ENCODE peak calls at places on chromosomes 1 and 21, in eight cellular contexts. H, V, G, E, X, D, T and R are unnamed samples.

GRCh38 chr1:223712856-223713494 is 636 bp downstream of the CAPN2 start:
- DNase-seq in D (no peak), G (peak), X (peak), H (peak), E (peak), V (no peak), T (peak), R (no peak)

GRCh38 chr1:42876009-42876408 is 29.6 kb downstream of the ZNF691 start:
- DNase-seq in T (no peak), X (no peak), H (no peak), G (no peak), V (no peak), E (no peak), D (no peak), R (no peak)

GRCh38 chr1:241357366-241358305 is 631 bp upstream of the RGS7 start:
- DNase-seq in V (no peak), D (no peak), X (no peak), G (no peak), E (no peak), H (no peak), T (peak), R (no peak)

GRCh38 chr1:162040657-162041056 is 17.0 kb upstream of the OLFML2B start:
- DNase-seq in H (no peak), G (no peak), E (no peak), X (peak), T (no peak), V (peak), D (no peak), R (no peak)

GRCh38 chr1:205945056-205945455 is 1.8 kb upstream of the SLC26A9 start:
- DNase-seq in T (no peak), G (no peak), V (no peak), H (no peak), X (no peak), D (no peak), E (no peak), R (no peak)

GRCh38 chr1:9317591-9318331 is 25.1 kb downstream of the SPSB1 start:
- DNase-seq in G (no peak), V (peak), X (no peak), D (no peak), T (no peak), E (no peak), H (peak), R (no peak)

GRCh38 chr1:214966366-214966765 is 116.2 kb upstream of the KCNK2 start:
- DNase-seq in T (no peak), G (no peak), H (no peak), E (no peak), V (peak), X (no peak), D (no peak), R (no peak)

GRCh38 chr1:91018006-91018405 is 3.8 kb downstream of the ZNF644 start:
- DNase-seq in E (no peak), H (no peak), V (no peak), X (peak), G (no peak), T (no peak), D (no peak), R (no peak)

GRCh38 chr1:170309389-170310013 is 163.7 kb downstream of the NTMT2 start:
- DNase-seq in H (peak), V (peak), G (no peak), X (no peak), T (no peak), D (peak), E (no peak), R (no peak)

GRCh38 chr21:34771512-34772028 is 102.8 kb downstream of the CLIC6 start:
- DNase-seq in D (peak), X (peak), V (peak), E (no peak), G (no peak), H (no peak), T (no peak), R (no peak)

GRCh38 chr1:167706931-167707877 is 14.6 kb upstream of the MPZL1 start:
- DNase-seq in V (no peak), H (no peak), G (no peak), T (no peak), E (no peak), X (no peak), D (no peak), R (no peak)

GRCh38 chr1:213666922-213667321 is 320.9 kb upstream of the PROX1 start:
- DNase-seq in X (no peak), H (no peak), V (no peak), D (no peak), G (no peak), T (no peak), E (no peak), R (no peak)

GRCh38 chr1:101945884-101946283 is 50.8 kb downstream of the OLFM3 start:
- DNase-seq in V (no peak), E (no peak), X (no peak), G (no peak), D (no peak), T (no peak), H (no peak), R (no peak)

GRCh38 chr1:224721000-224721399 is 104.9 kb downstream of the CNIH3 start:
- DNase-seq in H (no peak), V (no peak), E (no peak), D (no peak), X (no peak), G (no peak), T (no peak), R (no peak)

GRCh38 chr1:218878369-218878768 is 295.3 kb upstream of the LYPLAL1 start:
- DNase-seq in G (no peak), X (peak), T (no peak), V (peak), H (no peak), E (no peak), D (no peak), R (no peak)

GRCh38 chr1:20603473-20604464 is 14.9 kb downstream of the CDA start:
- DNase-seq in V (peak), G (no peak), H (no peak), E (no peak), T (no peak), D (peak), X (peak), R (no peak)

DNA sequence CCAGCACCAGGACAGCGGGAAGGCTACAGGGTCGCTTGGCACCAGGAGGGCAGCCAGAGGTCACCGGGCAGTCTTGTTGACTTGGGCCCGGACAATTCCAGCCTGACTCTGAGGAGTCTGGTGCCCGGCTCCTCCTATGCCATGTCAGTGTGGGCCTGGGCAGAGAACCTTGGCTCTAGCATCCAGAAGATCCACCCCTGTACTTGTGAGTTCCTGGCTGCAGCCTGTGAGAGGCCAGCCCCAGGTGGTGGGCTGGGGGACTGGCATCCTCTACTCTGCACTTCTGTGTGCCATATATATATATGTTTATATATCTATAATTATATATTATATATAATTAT is 11.6 kb upstream of the PTPN7 start:
- DNase-seq in X (no peak), D (no peak), H (no peak), G (no peak), V (no peak), E (no peak), T (no peak), R (no peak)
- TF ChIP-seq CTCF in X (no peak), D (no peak), H (no peak), G (no peak), V (no peak), E (no peak), T (no peak), R (no peak)

GRCh38 chr1:66925558-66925910 is 744 bp downstream of the MIER1 start:
- DNase-seq in E (no peak), V (no peak), D (no peak), X (no peak), T (no peak), H (no peak), G (no peak), R (no peak)
- TF ChIP-seq CTCF in E (no peak), V (no peak), D (no peak), X (no peak), T (no peak), H (no peak), G (no peak), R (no peak)

DNA sequence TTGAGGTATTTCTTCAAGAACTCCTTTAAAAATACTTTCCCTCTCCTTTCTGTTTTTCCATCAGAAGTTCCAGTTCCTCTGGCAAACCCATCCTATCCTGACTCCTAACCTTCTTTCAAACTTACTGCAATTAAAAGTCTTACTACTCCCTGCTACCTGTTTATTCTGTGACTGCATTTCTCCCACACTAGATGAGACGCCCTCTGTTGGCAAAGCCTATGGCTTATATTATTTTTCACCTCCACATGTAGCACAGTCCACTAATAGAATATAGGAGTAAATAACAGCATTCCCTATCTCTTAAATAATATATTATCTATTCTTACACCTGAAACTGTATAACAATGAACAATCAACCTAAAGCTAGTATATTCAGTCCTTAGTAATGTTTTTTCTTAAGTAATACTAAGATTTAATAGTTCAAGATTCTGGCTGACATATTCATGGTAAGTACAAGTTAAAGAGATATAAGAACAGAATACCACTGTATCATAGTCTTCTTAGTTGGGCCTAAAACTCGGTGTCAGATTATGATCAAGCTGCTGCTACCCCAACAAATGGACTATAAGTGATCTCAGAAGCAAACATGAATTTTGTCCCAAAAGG is 54.8 kb downstream of the RAB3GAP2 start:
- DNase-seq in T (no peak), G (no peak), D (no peak), X (peak), E (peak), H (no peak), V (no peak), R (no peak)
- TF ChIP-seq CTCF in T (no peak), G (peak), D (peak), X (peak), E (peak), H (no peak), V (peak), R (peak)

GRCh38 chr1:147669475-147670318 is 627 bp downstream of the ACP6 start:
- DNase-seq in H (peak), E (peak), G (peak), V (peak), D (no peak), X (peak), T (peak), R (peak)
- TF ChIP-seq CTCF in H (no peak), E (no peak), G (no peak), V (no peak), D (no peak), X (no peak), T (no peak), R (no peak)

DNA sequence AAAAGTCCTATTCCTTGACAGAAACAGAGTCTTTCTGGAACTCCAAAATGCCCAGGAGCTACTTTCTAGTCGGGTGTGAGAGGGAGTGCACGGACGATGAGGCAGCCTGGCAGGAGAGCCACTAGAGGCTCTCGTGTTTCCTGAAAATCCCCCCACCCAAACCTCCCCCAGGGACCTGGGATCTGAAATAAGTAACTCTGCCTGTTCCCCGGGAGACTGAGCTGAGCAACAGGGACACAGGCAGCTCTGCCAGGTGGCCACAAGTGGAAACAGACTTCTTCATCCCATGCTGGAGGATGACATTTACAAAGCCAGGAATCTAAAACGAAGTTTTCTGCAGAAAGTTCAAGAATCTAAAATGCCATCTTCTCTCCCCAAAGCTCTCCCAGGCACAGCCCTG is 77.1 kb downstream of the ITPKB start:
- DNase-seq in H (no peak), V (peak), D (no peak), G (no peak), T (peak), E (peak), X (no peak), R (no peak)
- TF ChIP-seq CTCF in H (no peak), V (no peak), D (no peak), G (no peak), T (no peak), E (no peak), X (no peak), R (no peak)

GRCh38 chr1:93061895-93062792 is 16.9 kb upstream of the MTF2 start:
- DNase-seq in H (no peak), G (peak), V (peak), T (no peak), E (no peak), D (no peak), X (peak), R (no peak)
- TF ChIP-seq CTCF in H (no peak), G (peak), V (peak), T (peak), E (no peak), D (peak), X (peak), R (peak)

DNA sequence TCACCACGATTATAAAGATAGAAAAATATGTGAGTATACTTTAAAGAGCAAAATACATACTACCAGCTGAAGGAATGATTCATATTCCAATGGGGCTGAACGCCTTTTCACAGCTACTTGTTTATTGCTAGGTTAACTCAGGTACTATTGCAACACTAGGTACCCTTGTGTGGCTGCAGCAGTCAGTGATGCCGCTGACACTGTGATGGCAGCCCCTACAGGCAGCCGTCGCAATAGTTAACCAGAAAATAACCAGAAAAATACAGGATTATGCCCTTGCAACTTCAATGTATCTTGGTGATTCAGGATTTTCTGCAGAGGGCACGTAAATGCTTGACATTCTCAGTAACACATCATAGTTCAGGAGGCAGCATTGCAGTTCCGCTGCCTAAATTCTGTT is 1.6 kb upstream of the MARK1 start:
- DNase-seq in X (no peak), D (no peak), V (no peak), E (no peak), G (no peak), H (no peak), T (peak), R (no peak)
- TF ChIP-seq CTCF in X (no peak), D (no peak), V (no peak), E (no peak), G (no peak), H (no peak), T (peak), R (peak)

GRCh38 chr1:165542647-165543046 is 1.2 kb upstream of the LRRC52 start:
- DNase-seq in G (no peak), V (no peak), D (no peak), T (no peak), E (no peak), X (no peak), H (no peak), R (no peak)
- TF ChIP-seq CTCF in G (no peak), V (no peak), D (no peak), T (no peak), E (no peak), X (no peak), H (no peak), R (no peak)

GRCh38 chr1:177927021-177927596 is 42.7 kb downstream of the SEC16B start:
- DNase-seq in T (no peak), X (no peak), G (no peak), V (peak), H (no peak), E (no peak), D (peak), R (no peak)

GRCh38 chr1:177925006-177925405 is 44.9 kb downstream of the SEC16B start:
- DNase-seq in D (no peak), H (no peak), X (no peak), E (no peak), V (peak), G (no peak), T (no peak), R (no peak)

GRCh38 chr1:177932123-177932522 is 37.7 kb downstream of the SEC16B start:
- DNase-seq in V (no peak), T (no peak), E (no peak), X (no peak), G (no peak), D (no peak), H (no peak), R (no peak)

GRCh38 chr1:177926201-177926600 is 43.7 kb downstream of the SEC16B start:
- DNase-seq in D (no peak), H (no peak), E (no peak), X (no peak), G (no peak), T (no peak), V (peak), R (no peak)

DNA sequence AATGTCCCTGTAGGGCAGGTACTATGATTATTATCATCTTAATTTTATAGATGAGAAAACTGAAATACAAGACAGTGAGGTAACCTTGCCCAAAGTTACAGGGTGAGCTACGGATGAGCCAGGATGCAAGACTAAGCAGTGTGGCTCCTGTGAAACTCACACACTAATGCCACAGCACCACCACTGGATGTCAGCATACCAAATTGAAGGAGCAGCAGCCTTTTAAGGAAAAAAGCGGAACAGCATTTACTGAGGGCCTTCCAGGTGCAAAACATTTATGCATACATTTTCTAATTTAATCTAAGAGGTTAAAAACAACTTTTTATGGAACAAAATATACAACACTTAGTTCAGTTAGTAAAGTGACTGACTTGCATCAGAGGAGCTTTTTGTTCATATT is 41.7 kb downstream of the SEC16B start:
- DNase-seq in T (no peak), H (no peak), V (peak), E (no peak), X (no peak), D (no peak), G (no peak), R (no peak)
- TF ChIP-seq CTCF in T (peak), H (no peak), V (peak), E (no peak), X (no peak), D (peak), G (no peak), R (peak)

DNA sequence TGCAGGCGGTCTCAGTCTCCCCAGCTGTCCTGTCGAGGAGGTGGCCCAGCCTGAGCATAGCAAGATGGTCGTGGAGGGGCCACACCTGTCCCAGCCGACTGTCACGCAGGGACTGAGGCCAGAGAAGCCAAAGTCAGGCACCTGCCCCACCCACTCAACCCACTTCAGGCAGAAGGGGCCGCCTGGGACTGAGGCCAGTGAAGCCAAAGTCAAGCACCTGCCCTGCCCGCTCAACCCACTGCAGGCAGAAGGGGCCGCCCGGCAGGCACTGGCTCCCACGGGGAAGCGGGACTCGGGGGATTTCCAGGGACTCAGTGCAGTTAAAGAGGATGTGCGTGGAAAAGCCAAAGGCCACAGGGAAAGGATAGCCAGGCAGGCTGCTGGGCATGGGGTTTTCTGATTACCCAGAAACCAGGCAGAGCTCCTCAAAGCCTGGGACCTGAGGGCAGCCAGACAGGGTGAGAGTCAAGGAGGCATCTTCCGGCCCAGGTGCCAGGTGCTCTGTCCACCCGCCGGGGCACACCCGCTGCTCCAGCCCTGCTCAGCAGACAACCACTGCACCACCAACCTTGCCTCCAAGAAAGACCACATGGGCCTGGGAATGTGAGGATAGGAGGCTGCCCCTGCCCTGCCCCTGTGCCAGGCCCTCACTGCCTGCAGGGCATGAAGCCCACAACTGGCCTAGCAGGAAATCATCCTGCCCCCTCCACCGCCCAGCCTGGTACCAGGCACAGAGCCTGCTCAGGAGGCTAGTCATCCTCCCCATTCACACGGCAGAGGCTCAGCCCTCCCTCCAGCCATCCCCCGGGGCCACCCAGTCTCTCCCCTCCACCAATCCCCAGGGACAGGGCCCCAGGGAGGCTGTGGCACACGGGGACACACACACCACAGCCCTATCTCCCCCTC is 41.0 kb downstream of the MEGF6 start:
- DNase-seq in D (no peak), X (peak), G (no peak), H (no peak), T (no peak), V (no peak), E (no peak), R (no peak)
- TF ChIP-seq CTCF in D (no peak), X (no peak), G (no peak), H (no peak), T (no peak), V (no peak), E (no peak), R (no peak)